ENCODE peak calls at places on chromosome 5, in six cellular contexts. H is colonic mucosa, N is nucleus accumbens, R is H7, L is HuH-7, O is Calu3. D is an unnamed sample.

GRCh38 chr5:130112246-130112645 is 208.0 kb downstream of the CHSY3 start:
- DNase-seq in H (no peak), N (no peak), R (no peak), L (no peak), O (no peak), D (no peak)

GRCh38 chr5:1787472-1788047 is 12.1 kb downstream of the MRPL36 start:
- DNase-seq in H (no peak), N (no peak), R (peak), L (no peak), O (no peak), D (no peak)

GRCh38 chr5:32482193-32482592 is 37.7 kb upstream of the ZFR start:
- DNase-seq in H (no peak), N (no peak), R (no peak), L (no peak), O (no peak), D (no peak)

GRCh38 chr5:150109921-150110320 is 23.6 kb upstream of the CSF1R start:
- DNase-seq in H (no peak), N (no peak), R (peak), L (no peak), O (no peak), D (no peak)

GRCh38 chr5:119315516-119315949 is 40.3 kb upstream of the TNFAIP8 start:
- DNase-seq in H (no peak), N (no peak), R (peak), L (no peak), O (peak), D (peak)

GRCh38 chr5:84303315-84303714 is 81.4 kb downstream of the EDIL3 start:
- DNase-seq in H (no peak), N (no peak), R (no peak), L (no peak), O (no peak), D (no peak)

GRCh38 chr5:138157626-138158025 is 18.4 kb upstream of the NME5 start:
- DNase-seq in H (no peak), N (no peak), R (no peak), L (no peak), O (no peak), D (no peak)

GRCh38 chr5:109413463-109413862 is 3.7 kb upstream of the PJA2 start:
- DNase-seq in H (no peak), N (no peak), R (no peak), L (no peak), O (peak), D (no peak)

D was measured in substantia nigra.